ENCODE peak calls at places on chromosomes 6 and 20, in eight cellular contexts. Q is mucosa of descending colon; M is stomach; B is Peyer's patch; J is CD8-positive, alpha-beta T cell; Y is keratinocyte; P is choroid plexus epithelial cell; S is mammary epithelial cell. R is an unnamed sample.

GRCh38 chr6:82890240-82890639 is 175.4 kb downstream of the UBE3D start:
- DNase-seq in Q (no peak), M (no peak), B (no peak), J (no peak), Y (no peak), P (no peak), S (no peak), R (no peak)

GRCh38 chr6:29462022-29462421 is 5.1 kb downstream of the OR2H1 start:
- DNase-seq in Q (no peak), M (no peak), B (no peak), J (no peak), Y (no peak), P (no peak), S (no peak), R (no peak)

GRCh38 chr6:138805431-138805830 is 9.5 kb downstream of the ECT2L start:
- DNase-seq in Q (no peak), M (no peak), B (no peak), J (no peak), Y (no peak), P (peak), S (no peak), R (peak)

GRCh38 chr6:48111143-48111506 is at the start of gene PTCHD4:
- DNase-seq in Q (no peak), M (no peak), B (no peak), J (no peak), Y (peak), P (peak), S (peak), R (peak)

GRCh38 chr6:124993327-124993726 is 31.1 kb downstream of the RNF217 start:
- DNase-seq in Q (no peak), M (no peak), B (no peak), J (no peak), Y (no peak), P (no peak), S (no peak), R (no peak)

GRCh38 chr6:144566868-144567615 is 281.9 kb downstream of the UTRN start:
- DNase-seq in Q (no peak), M (no peak), B (no peak), J (no peak), Y (no peak), P (peak), S (no peak), R (no peak)

GRCh38 chr20:54865273-54865672 is 389.9 kb downstream of the DOK5 start:
- DNase-seq in Q (no peak), M (no peak), B (no peak), J (no peak), Y (no peak), P (no peak), S (no peak), R (no peak)

GRCh38 chr6:13395272-13396237 is 67.2 kb upstream of the TBC1D7 start:
- DNase-seq in Q (peak), M (peak), B (peak), J (no peak), Y (no peak), P (peak), S (no peak), R (peak)

GRCh38 chr6:148463671-148464070 is 121.0 kb downstream of the SASH1 start:
- DNase-seq in Q (no peak), M (no peak), B (no peak), J (no peak), Y (no peak), P (peak), S (no peak), R (no peak)

DNA sequence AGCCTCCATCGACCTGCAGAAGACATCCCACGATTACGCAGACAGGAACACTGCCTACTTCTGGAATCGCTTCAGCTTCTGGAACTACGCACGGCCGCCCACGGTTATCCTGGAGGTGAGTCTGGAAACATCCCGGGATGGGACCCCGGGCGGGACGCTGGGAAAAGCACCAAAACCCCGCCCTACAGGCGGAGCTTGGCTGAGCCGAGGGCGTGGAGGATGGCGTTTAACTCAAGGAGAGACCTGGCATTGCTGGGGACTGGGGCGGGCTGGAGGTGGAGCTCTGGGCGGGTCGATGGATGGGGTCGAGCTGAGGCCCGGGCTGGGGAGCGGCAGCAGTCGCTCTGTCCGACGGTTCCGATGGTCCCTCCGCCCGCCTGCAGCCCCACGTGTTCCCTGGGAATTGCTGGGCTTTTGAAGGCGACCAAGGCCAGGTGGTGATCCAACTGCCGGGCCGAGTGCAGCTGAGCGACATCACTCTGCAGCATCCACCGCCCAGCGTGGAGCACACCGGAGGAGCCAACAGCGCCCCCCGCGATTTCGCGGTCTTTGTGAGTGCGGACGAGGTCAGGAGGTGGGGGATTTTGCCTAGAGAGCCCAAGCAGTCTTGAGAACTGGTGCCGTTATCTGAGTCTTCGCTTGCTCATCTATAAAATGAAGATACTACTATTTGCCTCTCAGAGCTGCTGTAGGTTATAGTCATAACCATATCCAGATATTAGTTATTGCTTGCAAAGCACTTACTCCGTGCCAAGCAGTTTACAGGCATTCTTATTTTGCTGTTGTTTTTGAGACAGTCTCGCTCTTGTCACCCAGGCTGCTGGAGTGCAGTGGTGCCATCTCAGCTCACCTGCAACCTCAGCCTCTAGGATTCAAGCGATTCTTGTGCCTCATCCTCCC is 3.8 kb downstream of the SPAG4 start:
- DNase-seq in Q (peak), M (peak), B (peak), J (peak), Y (peak), P (peak), S (peak), R (peak)
- TF ChIP-seq CTCF in Q (no peak), M (peak), B (no peak), J (peak), Y (peak), P (peak), S (peak), R (peak)

GRCh38 chr6:162177733-162178132 is 549.8 kb downstream of the PRKN start:
- DNase-seq in Q (no peak), M (no peak), B (no peak), J (no peak), Y (no peak), P (peak), S (no peak), R (no peak)
- TF ChIP-seq CTCF in Q (no peak), M (no peak), B (no peak), J (no peak), Y (peak), P (peak), S (no peak), R (no peak)

GRCh38 chr6:3707751-3708412 is 43.6 kb downstream of the PXDC1 start:
- DNase-seq in Q (no peak), M (no peak), B (no peak), J (no peak), Y (no peak), P (no peak), S (no peak), R (no peak)
- TF ChIP-seq CTCF in Q (no peak), M (no peak), B (no peak), J (no peak), Y (no peak), P (no peak), S (no peak), R (no peak)

DNA sequence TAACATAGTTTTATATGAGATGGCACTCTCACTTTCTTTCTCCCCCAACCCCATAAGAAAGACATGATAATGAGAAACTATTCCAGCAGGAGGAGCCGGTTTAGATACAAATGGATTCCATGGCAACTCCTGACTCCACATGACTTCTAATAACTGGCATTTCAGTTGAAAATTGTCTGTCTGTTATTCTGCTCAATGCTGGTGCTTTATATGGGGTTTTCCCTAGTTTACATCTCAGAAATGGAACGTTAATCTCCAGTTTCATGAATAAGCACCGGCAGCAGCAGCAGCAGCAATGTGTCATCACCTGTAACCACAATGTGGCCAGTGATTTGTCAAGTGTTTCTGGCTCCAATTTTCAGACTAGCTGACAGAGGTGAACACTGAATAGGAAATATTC is 8.0 kb upstream of the SIM1 start:
- DNase-seq in Q (no peak), M (no peak), B (no peak), J (no peak), Y (no peak), P (no peak), S (peak), R (no peak)
- TF ChIP-seq CTCF in Q (no peak), M (no peak), B (no peak), J (no peak), Y (no peak), P (no peak), S (no peak), R (no peak)

GRCh38 chr6:79869184-79869583 is 78.2 kb downstream of the ELOVL4 start:
- DNase-seq in Q (no peak), M (no peak), B (no peak), J (no peak), Y (no peak), P (no peak), S (no peak), R (no peak)

GRCh38 chr6:79872986-79873385 is 74.4 kb downstream of the ELOVL4 start:
- DNase-seq in Q (no peak), M (no peak), B (no peak), J (no peak), Y (peak), P (peak), S (peak), R (peak)

GRCh38 chr6:79869600-79870084 is 77.7 kb downstream of the ELOVL4 start:
- DNase-seq in Q (peak), M (peak), B (peak), J (peak), Y (no peak), P (peak), S (peak), R (peak)

GRCh38 chr6:79874531-79875132 is 72.7 kb downstream of the ELOVL4 start:
- DNase-seq in Q (no peak), M (no peak), B (no peak), J (no peak), Y (no peak), P (peak), S (peak), R (peak)

GRCh38 chr6:79872303-79872702 is 75.0 kb downstream of the ELOVL4 start:
- DNase-seq in Q (no peak), M (no peak), B (no peak), J (no peak), Y (no peak), P (peak), S (peak), R (no peak)
- TF ChIP-seq CTCF in Q (no peak), M (no peak), B (no peak), J (no peak), Y (no peak), P (no peak), S (no peak), R (no peak)

DNA sequence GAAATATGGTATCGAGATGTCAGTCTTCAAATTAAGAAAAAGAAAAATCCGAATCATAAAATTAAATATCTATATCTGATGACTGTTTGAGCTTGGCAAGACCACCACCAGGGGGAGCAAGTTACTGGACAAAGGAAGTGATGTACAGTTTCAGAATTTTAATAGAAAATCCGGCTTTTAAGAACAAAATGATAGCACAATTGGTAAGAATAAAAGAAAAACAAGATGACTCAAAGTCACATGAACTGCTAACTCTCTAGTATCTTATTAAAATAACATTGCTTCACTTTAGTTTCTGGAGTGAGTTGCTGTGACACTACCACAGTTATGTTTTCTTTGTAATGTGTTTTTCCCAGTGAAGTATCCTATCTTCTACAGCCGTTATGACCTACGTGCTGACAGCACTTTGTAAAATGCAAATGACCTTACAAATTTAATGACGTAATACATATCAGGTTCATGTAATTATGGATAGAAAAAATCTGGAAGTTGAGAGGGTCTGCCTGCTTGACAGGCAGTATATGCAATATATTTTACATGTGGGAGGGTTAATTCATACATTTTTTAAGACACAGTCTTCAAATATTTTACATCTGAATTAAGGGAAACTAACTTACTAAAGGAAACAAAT is 405.3 kb upstream of the HS3ST5 start:
- DNase-seq in Q (no peak), M (peak), B (peak), J (no peak), Y (peak), P (peak), S (peak), R (peak)
- TF ChIP-seq CTCF in Q (no peak), M (peak), B (no peak), J (no peak), Y (peak), P (peak), S (peak), R (peak)

DNA sequence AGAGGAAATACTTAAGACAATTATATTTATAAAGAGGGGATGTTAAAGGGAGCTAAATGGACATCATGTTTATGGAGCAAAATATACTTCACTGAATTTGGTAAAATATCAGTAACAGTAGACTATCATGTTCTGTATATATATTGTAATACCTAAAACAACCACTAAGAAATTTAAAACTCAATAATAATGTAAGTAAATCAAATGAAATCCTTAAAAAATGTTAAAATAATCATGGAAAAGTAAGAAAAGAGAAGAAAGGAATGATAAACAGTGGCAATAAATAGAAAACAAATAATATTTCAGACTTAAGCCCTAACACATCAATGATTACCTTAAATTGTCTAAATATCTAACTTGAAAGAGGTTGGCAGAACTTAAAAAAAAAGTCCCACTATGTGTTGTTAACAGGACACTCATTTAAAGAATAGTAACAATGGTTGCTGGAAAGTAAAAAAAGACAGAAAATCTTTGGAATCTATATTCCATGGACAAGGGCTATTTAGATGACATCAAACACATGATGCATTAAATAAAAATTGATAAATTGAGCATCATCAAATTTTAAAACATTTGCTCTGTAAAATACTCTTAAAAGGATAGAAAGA is 842.2 kb upstream of the MAP3K7 start:
- DNase-seq in Q (no peak), M (no peak), B (no peak), J (no peak), Y (no peak), P (no peak), S (no peak), R (no peak)
- TF ChIP-seq CTCF in Q (no peak), M (no peak), B (no peak), J (no peak), Y (no peak), P (no peak), S (no peak), R (peak)